ENCODE peak calls at places on chromosome 18, in eight cellular contexts. One of them, this sample, is unnamed.

GRCh38 chr18:70148539-70148938 is 56.9 kb downstream of the RTTN start:
- DNase-seq in heart left ventricle: no peak
- DNase-seq in fibroblast of lung: no peak
- DNase-seq in heart right ventricle: no peak
- DNase-seq in WERI-Rb-1: no peak
- DNase-seq in Panc1: no peak
- DNase-seq in right cardiac atrium: no peak
- DNase-seq in CD8-positive, alpha-beta T cell: no peak
- DNase-seq in this sample: no peak

GRCh38 chr18:48679236-48679635 is 140.4 kb downstream of the CTIF start:
- DNase-seq in heart left ventricle: no peak
- DNase-seq in fibroblast of lung: no peak
- DNase-seq in heart right ventricle: no peak
- DNase-seq in WERI-Rb-1: no peak
- DNase-seq in Panc1: no peak
- DNase-seq in right cardiac atrium: no peak
- DNase-seq in CD8-positive, alpha-beta T cell: no peak
- DNase-seq in this sample: no peak

GRCh38 chr18:37667836-37668235 is 102.2 kb upstream of the CELF4 start:
- DNase-seq in heart left ventricle: no peak
- DNase-seq in fibroblast of lung: no peak
- DNase-seq in heart right ventricle: no peak
- DNase-seq in WERI-Rb-1: no peak
- DNase-seq in Panc1: no peak
- DNase-seq in right cardiac atrium: no peak
- DNase-seq in CD8-positive, alpha-beta T cell: no peak
- DNase-seq in this sample: no peak

GRCh38 chr18:22136395-22136794 is 33.0 kb upstream of the GATA6 start:
- DNase-seq in heart left ventricle: no peak
- DNase-seq in fibroblast of lung: peak; percentile 25
- DNase-seq in heart right ventricle: no peak
- DNase-seq in WERI-Rb-1: no peak
- DNase-seq in Panc1: no peak
- DNase-seq in right cardiac atrium: no peak
- DNase-seq in CD8-positive, alpha-beta T cell: no peak
- DNase-seq in this sample: no peak

GRCh38 chr18:12904012-12904516 is 20.0 kb upstream of the PTPN2 start:
- DNase-seq in heart left ventricle: no peak
- DNase-seq in fibroblast of lung: peak; percentile 20
- DNase-seq in heart right ventricle: no peak
- DNase-seq in WERI-Rb-1: no peak
- DNase-seq in Panc1: no peak
- DNase-seq in right cardiac atrium: no peak
- DNase-seq in CD8-positive, alpha-beta T cell: no peak
- DNase-seq in this sample: no peak

GRCh38 chr18:8959551-8960135 is 142.9 kb upstream of the NDUFV2 start:
- DNase-seq in heart left ventricle: no peak
- DNase-seq in fibroblast of lung: no peak
- DNase-seq in heart right ventricle: no peak
- DNase-seq in WERI-Rb-1: no peak
- DNase-seq in Panc1: no peak
- DNase-seq in right cardiac atrium: no peak
- DNase-seq in CD8-positive, alpha-beta T cell: no peak
- DNase-seq in this sample: no peak

GRCh38 chr18:8643479-8643878 is 34.2 kb downstream of the RAB12 start:
- DNase-seq in heart left ventricle: no peak
- DNase-seq in fibroblast of lung: no peak
- DNase-seq in heart right ventricle: no peak
- DNase-seq in WERI-Rb-1: no peak
- DNase-seq in Panc1: no peak
- DNase-seq in right cardiac atrium: no peak
- DNase-seq in CD8-positive, alpha-beta T cell: no peak
- DNase-seq in this sample: no peak

GRCh38 chr18:63619661-63620060 is 24.4 kb downstream of the SERPINB4 start:
- DNase-seq in heart left ventricle: no peak
- DNase-seq in fibroblast of lung: no peak
- DNase-seq in heart right ventricle: no peak
- DNase-seq in WERI-Rb-1: no peak
- DNase-seq in Panc1: no peak
- DNase-seq in right cardiac atrium: no peak
- DNase-seq in CD8-positive, alpha-beta T cell: no peak
- DNase-seq in this sample: no peak

GRCh38 chr18:55477537-55478300 is 110.3 kb downstream of the TCF4 start:
- DNase-seq in heart left ventricle: no peak
- DNase-seq in fibroblast of lung: peak; percentile 74
- DNase-seq in heart right ventricle: no peak
- DNase-seq in WERI-Rb-1: no peak
- DNase-seq in Panc1: no peak
- DNase-seq in right cardiac atrium: no peak
- DNase-seq in CD8-positive, alpha-beta T cell: no peak
- DNase-seq in this sample: no peak

GRCh38 chr18:50277935-50278334 is 3.4 kb downstream of the MBD1 start:
- DNase-seq in heart left ventricle: no peak
- DNase-seq in fibroblast of lung: peak; percentile 79
- DNase-seq in heart right ventricle: no peak
- DNase-seq in WERI-Rb-1: no peak
- DNase-seq in Panc1: no peak
- DNase-seq in right cardiac atrium: no peak
- DNase-seq in CD8-positive, alpha-beta T cell: no peak
- DNase-seq in this sample: no peak

GRCh38 chr18:7329036-7329435 is 98.1 kb downstream of the LRRC30 start:
- DNase-seq in heart left ventricle: no peak
- DNase-seq in fibroblast of lung: no peak
- DNase-seq in heart right ventricle: no peak
- DNase-seq in WERI-Rb-1: no peak
- DNase-seq in Panc1: no peak
- DNase-seq in right cardiac atrium: no peak
- DNase-seq in CD8-positive, alpha-beta T cell: no peak
- DNase-seq in this sample: no peak

GRCh38 chr18:27843783-27844415 is 333.0 kb downstream of the CDH2 start:
- DNase-seq in heart left ventricle: no peak
- DNase-seq in fibroblast of lung: peak; percentile 87
- DNase-seq in heart right ventricle: no peak
- DNase-seq in WERI-Rb-1: no peak
- DNase-seq in Panc1: no peak
- DNase-seq in right cardiac atrium: no peak
- DNase-seq in CD8-positive, alpha-beta T cell: no peak
- DNase-seq in this sample: no peak

GRCh38 chr18:62326646-62327348 is 1.7 kb downstream of the TNFRSF11A start:
- DNase-seq in heart left ventricle: no peak
- DNase-seq in fibroblast of lung: no peak
- DNase-seq in heart right ventricle: no peak
- DNase-seq in WERI-Rb-1: no peak
- DNase-seq in Panc1: no peak
- DNase-seq in right cardiac atrium: no peak
- DNase-seq in CD8-positive, alpha-beta T cell: no peak
- DNase-seq in this sample: no peak

GRCh38 chr18:28995319-28995718 is 818.4 kb upstream of the CDH2 start:
- DNase-seq in heart left ventricle: no peak
- DNase-seq in fibroblast of lung: no peak
- DNase-seq in heart right ventricle: no peak
- DNase-seq in WERI-Rb-1: peak; percentile 10
- DNase-seq in Panc1: no peak
- DNase-seq in right cardiac atrium: no peak
- DNase-seq in CD8-positive, alpha-beta T cell: no peak
- DNase-seq in this sample: no peak

GRCh38 chr18:2985628-2986027 is 27.3 kb downstream of the LPIN2 start:
- DNase-seq in heart left ventricle: no peak
- DNase-seq in fibroblast of lung: peak; percentile 61
- DNase-seq in heart right ventricle: no peak
- DNase-seq in WERI-Rb-1: no peak
- DNase-seq in Panc1: no peak
- DNase-seq in right cardiac atrium: no peak
- DNase-seq in CD8-positive, alpha-beta T cell: no peak
- DNase-seq in this sample: no peak

GRCh38 chr18:11149441-11150270 is at the start of gene PIEZO2:
- DNase-seq in heart left ventricle: peak; percentile 39
- DNase-seq in fibroblast of lung: peak; percentile 54
- DNase-seq in heart right ventricle: peak; percentile 36
- DNase-seq in WERI-Rb-1: peak; percentile 74
- DNase-seq in Panc1: no peak
- DNase-seq in right cardiac atrium: peak; percentile 87
- DNase-seq in CD8-positive, alpha-beta T cell: no peak
- DNase-seq in this sample: peak; percentile 46

GRCh38 chr18:48133675-48134251 is 203.3 kb upstream of the SMAD2 start:
- DNase-seq in heart left ventricle: no peak
- DNase-seq in fibroblast of lung: peak; percentile 37
- DNase-seq in heart right ventricle: no peak
- DNase-seq in WERI-Rb-1: no peak
- DNase-seq in Panc1: no peak
- DNase-seq in right cardiac atrium: no peak
- DNase-seq in CD8-positive, alpha-beta T cell: no peak
- DNase-seq in this sample: no peak

GRCh38 chr18:61589724-61590065 is 256.5 kb downstream of the CDH20 start:
- DNase-seq in heart left ventricle: no peak
- DNase-seq in fibroblast of lung: peak; percentile 83
- DNase-seq in heart right ventricle: no peak
- DNase-seq in WERI-Rb-1: no peak
- DNase-seq in Panc1: no peak
- DNase-seq in right cardiac atrium: no peak
- DNase-seq in CD8-positive, alpha-beta T cell: no peak
- DNase-seq in this sample: no peak

GRCh38 chr18:58135170-58135569 is 91.1 kb downstream of the NEDD4L start:
- DNase-seq in heart left ventricle: no peak
- DNase-seq in fibroblast of lung: peak; percentile 93
- DNase-seq in heart right ventricle: no peak
- DNase-seq in WERI-Rb-1: no peak
- DNase-seq in Panc1: no peak
- DNase-seq in right cardiac atrium: no peak
- DNase-seq in CD8-positive, alpha-beta T cell: no peak
- DNase-seq in this sample: no peak

DNA sequence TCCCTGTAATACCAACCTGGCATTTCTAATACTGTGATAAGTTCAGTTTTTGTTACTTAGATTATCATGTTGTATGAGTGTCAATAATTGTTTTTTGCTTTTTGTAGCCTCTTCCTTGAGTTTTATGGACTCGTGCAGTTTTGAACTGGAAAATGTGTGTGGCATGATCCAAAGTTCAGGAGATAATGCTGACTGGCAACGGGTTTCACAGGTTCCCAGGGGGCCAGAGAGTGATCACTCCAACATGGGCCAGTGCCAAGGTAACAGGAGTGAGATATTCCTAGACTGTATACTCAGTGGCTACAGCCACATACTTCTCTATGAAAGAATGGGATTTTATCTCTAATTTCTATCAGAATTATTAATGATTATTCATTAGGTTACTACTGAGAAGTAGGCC is 18.2 kb downstream of the MEP1B start:
- DNase-seq in heart left ventricle: no peak
- DNase-seq in fibroblast of lung: no peak
- DNase-seq in heart right ventricle: no peak
- DNase-seq in WERI-Rb-1: no peak
- DNase-seq in Panc1: no peak
- DNase-seq in right cardiac atrium: no peak
- DNase-seq in CD8-positive, alpha-beta T cell: no peak
- DNase-seq in this sample: no peak
- H3K27ac ChIP-seq in heart left ventricle: no peak overlapping the region
- H3K27ac ChIP-seq in fibroblast of lung: no peak overlapping the region
- H3K27ac ChIP-seq in heart right ventricle: no peak overlapping the region
- H3K27ac ChIP-seq in WERI-Rb-1: no peak overlapping the region
- H3K27ac ChIP-seq in Panc1: no peak overlapping the region
- H3K27ac ChIP-seq in right cardiac atrium: no peak overlapping the region
- H3K27ac ChIP-seq in CD8-positive, alpha-beta T cell: no peak overlapping the region
- H3K27ac ChIP-seq in this sample: no peak overlapping the region

GRCh38 chr18:31746396-31746795 is 14.3 kb downstream of the SLC25A52 start:
- DNase-seq in heart left ventricle: no peak
- DNase-seq in fibroblast of lung: no peak
- DNase-seq in heart right ventricle: no peak
- DNase-seq in WERI-Rb-1: no peak
- DNase-seq in Panc1: no peak
- DNase-seq in right cardiac atrium: no peak
- DNase-seq in CD8-positive, alpha-beta T cell: no peak
- DNase-seq in this sample: no peak
- H3K27ac ChIP-seq in heart left ventricle: no peak overlapping the region
- H3K27ac ChIP-seq in fibroblast of lung: no peak overlapping the region
- H3K27ac ChIP-seq in heart right ventricle: no peak overlapping the region
- H3K27ac ChIP-seq in WERI-Rb-1: no peak overlapping the region
- H3K27ac ChIP-seq in Panc1: no peak overlapping the region
- H3K27ac ChIP-seq in right cardiac atrium: no peak overlapping the region
- H3K27ac ChIP-seq in CD8-positive, alpha-beta T cell: no peak overlapping the region
- H3K27ac ChIP-seq in this sample: no peak overlapping the region

GRCh38 chr18:24265502-24266064 is 126.7 kb downstream of the CABYR start:
- DNase-seq in heart left ventricle: no peak
- DNase-seq in fibroblast of lung: no peak
- DNase-seq in heart right ventricle: no peak
- DNase-seq in WERI-Rb-1: no peak
- DNase-seq in Panc1: no peak
- DNase-seq in right cardiac atrium: no peak
- DNase-seq in CD8-positive, alpha-beta T cell: no peak
- DNase-seq in this sample: no peak

GRCh38 chr18:24263078-24263477 is 124.2 kb downstream of the CABYR start:
- DNase-seq in heart left ventricle: no peak
- DNase-seq in fibroblast of lung: no peak
- DNase-seq in heart right ventricle: no peak
- DNase-seq in WERI-Rb-1: no peak
- DNase-seq in Panc1: no peak
- DNase-seq in right cardiac atrium: no peak
- DNase-seq in CD8-positive, alpha-beta T cell: no peak
- DNase-seq in this sample: no peak

GRCh38 chr18:24262097-24262496 is 123.2 kb downstream of the CABYR start:
- DNase-seq in heart left ventricle: no peak
- DNase-seq in fibroblast of lung: peak; percentile 20
- DNase-seq in heart right ventricle: no peak
- DNase-seq in WERI-Rb-1: no peak
- DNase-seq in Panc1: no peak
- DNase-seq in right cardiac atrium: no peak
- DNase-seq in CD8-positive, alpha-beta T cell: no peak
- DNase-seq in this sample: no peak

GRCh38 chr18:24254071-24254470 is 115.2 kb downstream of the CABYR start:
- DNase-seq in heart left ventricle: no peak
- DNase-seq in fibroblast of lung: no peak
- DNase-seq in heart right ventricle: no peak
- DNase-seq in WERI-Rb-1: no peak
- DNase-seq in Panc1: no peak
- DNase-seq in right cardiac atrium: no peak
- DNase-seq in CD8-positive, alpha-beta T cell: no peak
- DNase-seq in this sample: no peak

GRCh38 chr18:24259869-24260662 is 121.2 kb downstream of the CABYR start:
- DNase-seq in heart left ventricle: no peak
- DNase-seq in fibroblast of lung: peak; percentile 20
- DNase-seq in heart right ventricle: no peak
- DNase-seq in WERI-Rb-1: no peak
- DNase-seq in Panc1: no peak
- DNase-seq in right cardiac atrium: no peak
- DNase-seq in CD8-positive, alpha-beta T cell: no peak
- DNase-seq in this sample: no peak
- H3K27ac ChIP-seq in heart left ventricle: no peak overlapping the region
- H3K27ac ChIP-seq in fibroblast of lung: no peak overlapping the region
- H3K27ac ChIP-seq in heart right ventricle: no peak overlapping the region
- H3K27ac ChIP-seq in WERI-Rb-1: no peak overlapping the region
- H3K27ac ChIP-seq in Panc1: no peak overlapping the region
- H3K27ac ChIP-seq in right cardiac atrium: no peak overlapping the region
- H3K27ac ChIP-seq in CD8-positive, alpha-beta T cell: no peak overlapping the region
- H3K27ac ChIP-seq in this sample: no peak overlapping the region

DNA sequence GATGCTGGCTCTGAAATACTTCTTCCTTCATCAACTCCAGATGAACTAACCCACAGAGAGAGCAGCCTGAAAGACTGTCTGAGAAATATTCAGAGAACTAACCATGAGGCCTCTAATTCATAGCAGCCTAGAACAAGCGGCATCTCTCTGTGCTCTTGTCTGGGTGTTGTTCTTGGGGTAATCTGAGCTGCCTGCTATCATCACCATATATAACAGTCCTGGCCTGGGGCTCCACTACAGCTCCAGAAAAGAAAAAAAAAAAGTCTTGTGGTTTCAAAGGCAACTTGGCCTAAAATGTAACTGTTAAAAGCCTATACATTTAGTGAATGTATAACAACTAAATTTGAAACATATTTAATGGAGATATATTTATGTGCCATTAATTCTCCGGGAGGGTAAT is 294.1 kb downstream of the HRH4 start:
- DNase-seq in heart left ventricle: no peak
- DNase-seq in fibroblast of lung: no peak
- DNase-seq in heart right ventricle: no peak
- DNase-seq in WERI-Rb-1: no peak
- DNase-seq in Panc1: no peak
- DNase-seq in right cardiac atrium: no peak
- DNase-seq in CD8-positive, alpha-beta T cell: no peak
- DNase-seq in this sample: no peak
- H3K27ac ChIP-seq in heart left ventricle: no peak overlapping the region
- H3K27ac ChIP-seq in fibroblast of lung: no peak overlapping the region
- H3K27ac ChIP-seq in heart right ventricle: no peak overlapping the region
- H3K27ac ChIP-seq in WERI-Rb-1: no peak overlapping the region
- H3K27ac ChIP-seq in Panc1: no peak overlapping the region
- H3K27ac ChIP-seq in right cardiac atrium: no peak overlapping the region
- H3K27ac ChIP-seq in CD8-positive, alpha-beta T cell: no peak overlapping the region
- H3K27ac ChIP-seq in this sample: no peak overlapping the region